ENCODE peak calls at places on chromosomes 4 and X, in four cellular contexts. L, W, B and P are unnamed samples.

GRCh38 chrX:37405954-37406353 is 56.8 kb downstream of the PRRG1 start:
- DNase-seq in L (no peak), B (no peak), W (peak), P (peak)

GRCh38 chrX:104335765-104336164 is 81.0 kb upstream of the ESX1 start:
- DNase-seq in W (peak), L (no peak), B (no peak), P (peak)

GRCh38 chr4:51930557-51930956 is 87.6 kb downstream of the DCUN1D4 start:
- DNase-seq in L (no peak), W (no peak), B (no peak), P (no peak)

GRCh38 chrX:141220342-141221008 is 21.8 kb downstream of the SPANXC start:
- DNase-seq in B (no peak), L (no peak), W (peak), P (peak)

GRCh38 chr4:4787421-4787820 is 72.0 kb upstream of the MSX1 start:
- DNase-seq in W (no peak), B (no peak), L (no peak), P (no peak)

GRCh38 chr4:38092701-38093100 is 132.5 kb downstream of the PTTG2 start:
- DNase-seq in W (peak), B (no peak), L (no peak), P (no peak)

GRCh38 chr4:181835348-181835747 is 407.9 kb upstream of the TENM3 start:
- DNase-seq in B (no peak), W (no peak), L (no peak), P (no peak)

GRCh38 chr4:81426770-81427604 is 44.7 kb downstream of the RASGEF1B start:
- DNase-seq in W (no peak), B (no peak), L (no peak), P (no peak)

GRCh38 chr4:25637581-25638220 is 17.9 kb upstream of the SLC34A2 start:
- DNase-seq in W (no peak), B (no peak), L (no peak), P (no peak)

GRCh38 chr4:120683902-120684540 is 238.5 kb downstream of the PRDM5 start:
- DNase-seq in W (no peak), L (no peak), B (no peak), P (no peak)